ENCODE peak calls at places on chromosomes 1 and 21, in four cellular contexts. H is neural crest cell; V is stimulated activated naive CD8-positive, alpha-beta T cell treated with anti-CD3 and anti-CD28 coated beads, Interleukin-15, amount 100 ng/mL, for 72 hours; C is H54. W is an unnamed sample.

GRCh38 chr1:219433471-219434131 is 179.3 kb downstream of the ZC3H11B start:
- DNase-seq in V (no peak), C (no peak), H (no peak), W (no peak)

GRCh38 chr1:170075186-170075585 is 691 bp upstream of the KIFAP3 start:
- DNase-seq in H (no peak), V (no peak), C (no peak), W (no peak)

GRCh38 chr1:184664661-184665060 is 90.0 kb downstream of the EDEM3 start:
- DNase-seq in V (no peak), C (no peak), H (no peak), W (no peak)

GRCh38 chr1:216425577-216425976 is 2.3 kb upstream of the USH2A start:
- DNase-seq in V (no peak), H (no peak), C (no peak), W (no peak)

GRCh38 chr1:2344121-2344681 is 47.2 kb downstream of the MORN1 start:
- DNase-seq in C (no peak), V (no peak), H (no peak), W (no peak)

GRCh38 chr1:110055493-110056283 is 14.8 kb downstream of the ALX3 start:
- DNase-seq in C (no peak), H (no peak), V (no peak), W (no peak)

GRCh38 chr21:44897326-44898010 is 23.2 kb downstream of the ITGB2 start:
- DNase-seq in C (no peak), V (no peak), H (no peak), W (no peak)

GRCh38 chr1:233240839-233241682 is 54.5 kb downstream of the PCNX2 start:
- DNase-seq in V (peak), H (peak), C (no peak), W (peak)

GRCh38 chr1:219143735-219144134 is 29.9 kb upstream of the LYPLAL1 start:
- DNase-seq in H (no peak), C (no peak), V (no peak), W (no peak)

GRCh38 chr1:150876111-150876434 is 326 bp downstream of the ARNT start:
- DNase-seq in C (peak), V (no peak), H (no peak), W (peak)

GRCh38 chr1:20372676-20373075 is 82.0 kb downstream of the VWA5B1 start:
- DNase-seq in V (no peak), H (no peak), C (no peak), W (no peak)

GRCh38 chr1:15579683-15580047 is 5.2 kb downstream of the AGMAT start:
- DNase-seq in C (no peak), V (no peak), H (no peak), W (no peak)

GRCh38 chr1:202005958-202006357 is 4.4 kb upstream of the ELF3 start:
- DNase-seq in V (no peak), H (no peak), C (no peak), W (no peak)

GRCh38 chr1:35567947-35568558 is 5.1 kb upstream of the TFAP2E start:
- DNase-seq in C (no peak), H (no peak), V (no peak), W (no peak)

GRCh38 chr1:244395965-244396364 is 55.7 kb downstream of the ADSS2 start:
- DNase-seq in C (no peak), H (no peak), V (no peak), W (no peak)

GRCh38 chr1:227775841-227776240 is 39.6 kb upstream of the PRSS38 start:
- DNase-seq in C (no peak), H (no peak), V (no peak), W (no peak)

GRCh38 chr1:167628754-167629515 is 1.1 kb upstream of the RCSD1 start:
- DNase-seq in H (no peak), V (peak), C (no peak), W (no peak)

GRCh38 chr1:35390600-35391494 is 122.3 kb downstream of the ZMYM4 start:
- DNase-seq in V (no peak), H (no peak), C (no peak), W (no peak)

W was measured in NCI-H460.